ENCODE peak calls at places on chromosome 12, in eight cellular contexts. G, W, Y, P, B, A, C and Q are unnamed samples.
A peak's percentile ranks its signal among the peaks of the same experiment; 100 is the strongest.

GRCh38 chr12:100266163-100266801 is 597 bp downstream of the DEPDC4 start:
- DNase-seq in P (no peak), W (no peak), Y (no peak), B (no peak), G (no peak), C (no peak), A (no peak), Q (no peak)

GRCh38 chr12:39620664-39621658 is 1.4 kb upstream of the ABCD2 start:
- DNase-seq in B (no peak), G (no peak), A (no peak), Y (peak; percentile 20), C (no peak), P (no peak), W (no peak), Q (no peak)

GRCh38 chr12:40632933-40633332 is 59.3 kb upstream of the CNTN1 start:
- DNase-seq in G (no peak), A (no peak), Y (no peak), C (no peak), P (no peak), B (no peak), W (no peak), Q (no peak)

GRCh38 chr12:79055926-79056674 is 191.5 kb downstream of the SYT1 start:
- DNase-seq in Y (peak; percentile 87), W (no peak), P (peak; percentile 73), G (no peak), C (no peak), A (no peak), B (peak; percentile 66), Q (no peak)

GRCh38 chr12:97659117-97659880 is 196.7 kb downstream of the RMST start:
- DNase-seq in B (no peak), W (no peak), P (no peak), A (no peak), G (no peak), Y (no peak), C (no peak), Q (no peak)

GRCh38 chr12:67634167-67634793 is 14.3 kb upstream of the DYRK2 start:
- DNase-seq in P (no peak), C (peak; percentile 17), B (no peak), A (no peak), W (no peak), G (no peak), Y (no peak), Q (no peak)

GRCh38 chr12:52056801-52057613 is 5.8 kb downstream of the NR4A1 start:
- DNase-seq in B (no peak), Y (no peak), W (peak; percentile 61), C (no peak), A (no peak), P (no peak), G (no peak), Q (no peak)

GRCh38 chr12:116765271-116765670 is 27.2 kb downstream of the RNFT2 start:
- DNase-seq in G (no peak), Y (no peak), B (no peak), A (no peak), P (no peak), W (no peak), C (no peak), Q (no peak)

GRCh38 chr12:81450920-81451739 is 308.0 kb downstream of the PPFIA2 start:
- DNase-seq in A (peak; percentile 29), Y (peak; percentile 81), P (peak; percentile 54), G (peak; percentile 65), C (peak; percentile 95), W (no peak), B (peak; percentile 9), Q (no peak)

GRCh38 chr12:25447046-25447445 is 106.0 kb downstream of the LMNTD1 start:
- DNase-seq in W (no peak), A (no peak), G (no peak), C (no peak), B (no peak), P (no peak), Y (no peak), Q (no peak)

GRCh38 chr12:85923767-85924331 is 49.8 kb downstream of the NTS start:
- DNase-seq in A (no peak), W (no peak), P (peak; percentile 59), B (peak; percentile 31), G (no peak), Y (peak; percentile 70), C (peak; percentile 47), Q (no peak)

GRCh38 chr12:85280138-85280983 is at the start of gene ALX1:
- DNase-seq in G (peak; percentile 73), P (peak; percentile 86), B (no peak), A (no peak), Y (peak; percentile 14), W (peak; percentile 46), C (peak; percentile 91), Q (no peak)

GRCh38 chr12:20567413-20567812 is 127.7 kb upstream of the SLCO1C1 start:
- DNase-seq in Y (peak; percentile 63), G (no peak), W (no peak), C (no peak), B (no peak), P (peak; percentile 64), A (no peak), Q (no peak)

GRCh38 chr12:117189725-117190209 is 503 bp downstream of the FBXO21 start:
- DNase-seq in C (peak; percentile 66), A (no peak), Y (peak; percentile 47), G (peak; percentile 42), P (peak; percentile 44), W (peak; percentile 67), B (peak; percentile 8), Q (no peak)

GRCh38 chr12:57619434-57620244 is 8.4 kb downstream of the ARHGEF25 start:
- DNase-seq in Y (no peak), W (no peak), C (peak; percentile 66), P (no peak), B (no peak), G (peak; percentile 31), A (no peak), Q (no peak)

GRCh38 chr12:32896438-32897275 is at the start of gene PKP2:
- DNase-seq in A (peak; percentile 71), Y (no peak), C (peak; percentile 89), B (no peak), W (peak; percentile 81), P (peak; percentile 36), G (peak; percentile 71), Q (no peak)

GRCh38 chr12:68310370-68310769 is 21.8 kb downstream of the MDM1 start:
- DNase-seq in G (no peak), A (no peak), B (peak; percentile 65), P (peak; percentile 88), C (no peak), W (no peak), Y (peak; percentile 91), Q (no peak)

GRCh38 chr12:17079251-17079909 is 473.4 kb upstream of the LMO3 start:
- DNase-seq in B (no peak), G (no peak), C (peak; percentile 19), Y (no peak), A (no peak), P (no peak), W (no peak), Q (no peak)

GRCh38 chr12:50820177-50820576 is 22.5 kb upstream of the TMPRSS12 start:
- DNase-seq in W (no peak), B (no peak), Y (no peak), C (no peak), G (no peak), A (no peak), P (no peak), Q (no peak)

GRCh38 chr12:105705765-105706164 is 375.3 kb downstream of the C12orf75 start:
- DNase-seq in W (peak; percentile 43), A (no peak), Y (peak; percentile 82), P (peak; percentile 77), C (peak; percentile 81), B (peak; percentile 33), G (peak; percentile 56), Q (no peak)

GRCh38 chr12:116647802-116648201 is 88.6 kb downstream of the MAP1LC3B2 start:
- DNase-seq in G (no peak), P (no peak), B (no peak), A (no peak), Y (no peak), W (no peak), C (no peak), Q (no peak)

GRCh38 chr12:95118138-95118787 is 44.8 kb upstream of the NR2C1 start:
- DNase-seq in P (peak; percentile 95), G (no peak), A (no peak), B (peak; percentile 76), W (no peak), Y (peak; percentile 91), C (no peak), Q (no peak)
- TF ChIP-seq CTCF in P (no peak), G (no peak), A (no peak), B (no peak), W (no peak), Y (no peak), C (no peak), Q (no peak)

GRCh38 chr12:123269395-123269892 is 2.2 kb downstream of the CDK2AP1 start:
- DNase-seq in P (peak; percentile 52), Y (peak; percentile 66), G (peak; percentile 80), C (peak; percentile 90), A (no peak), W (peak; percentile 77), B (peak; percentile 77), Q (no peak)
- TF ChIP-seq CTCF in P (peak; percentile 4), Y (no peak), G (no peak), C (peak; percentile 11), A (no peak), W (no peak), B (peak; percentile 54), Q (no peak)

DNA sequence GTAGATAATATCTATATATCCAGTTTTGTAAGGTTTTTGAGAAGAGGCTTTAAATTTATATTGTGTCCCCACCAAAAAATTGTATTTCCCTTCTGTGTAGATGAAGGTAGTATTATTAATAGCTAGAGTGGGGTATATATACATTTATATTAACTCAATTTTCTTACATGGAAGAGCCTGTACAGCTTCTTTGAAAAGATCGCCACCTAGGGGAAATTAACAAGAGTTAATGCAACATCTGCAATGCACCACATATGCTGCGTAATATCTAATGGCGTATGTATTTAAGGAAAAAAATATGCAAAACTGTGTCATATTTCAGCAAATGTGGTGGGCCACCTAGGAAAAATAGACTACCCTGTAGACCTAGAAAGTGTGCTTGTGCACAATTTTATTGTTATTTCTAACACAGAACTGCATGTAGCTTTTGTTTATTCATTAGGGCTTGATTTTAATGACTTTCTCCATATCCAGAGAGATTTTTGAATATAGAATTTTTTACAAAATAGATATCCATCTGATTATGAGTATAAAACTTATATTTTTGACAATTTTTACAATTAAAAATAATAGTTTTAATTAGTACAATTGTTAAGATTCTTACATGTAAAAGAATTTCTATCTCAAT is 14.0 kb downstream of the CCER1 start:
- DNase-seq in W (no peak), B (peak; percentile 50), A (no peak), P (peak; percentile 75), G (no peak), Y (peak; percentile 85), C (peak; percentile 65), Q (no peak)
- TF ChIP-seq CTCF in W (no peak), B (peak; percentile 84), A (no peak), P (peak; percentile 38), G (peak; percentile 75), Y (peak; percentile 68), C (peak; percentile 66), Q (peak; percentile 46)

GRCh38 chr12:69676257-69677012 is 22.7 kb downstream of the BEST3 start:
- DNase-seq in C (peak; percentile 34), W (no peak), G (no peak), B (no peak), A (no peak), P (no peak), Y (no peak), Q (no peak)
- TF ChIP-seq CTCF in C (no peak), W (no peak), G (no peak), B (peak; percentile 69), A (no peak), P (no peak), Y (no peak), Q (no peak)

GRCh38 chr12:124099661-124100060 is 126.6 kb downstream of the ZNF664 start:
- DNase-seq in A (no peak), B (no peak), W (no peak), Y (no peak), C (no peak), G (no peak), P (no peak), Q (no peak)
- TF ChIP-seq CTCF in A (no peak), B (no peak), W (no peak), Y (no peak), C (no peak), G (no peak), P (no peak), Q (no peak)